ENCODE peak calls at places on chromosomes 2 and 18, in six cellular contexts. A, Z, J, N, G and E are unnamed samples.

GRCh38 chr2:179226203-179226960 is 38.2 kb downstream of the SESTD1 start:
- DNase-seq in J (peak), Z (no peak), N (no peak), G (no peak), A (no peak), E (no peak)

GRCh38 chr2:10911291-10912075 is at the start of gene KCNF1:
- DNase-seq in G (peak), A (no peak), N (peak), Z (no peak), J (peak), E (no peak)

GRCh38 chr18:11577271-11578112 is 31.9 kb upstream of the SLC35G4 start:
- DNase-seq in N (peak), A (no peak), Z (no peak), G (no peak), J (no peak), E (peak)

GRCh38 chr2:12177052-12177994 is 430.9 kb downstream of the LPIN1 start:
- DNase-seq in J (no peak), G (no peak), N (peak), A (peak), Z (no peak), E (no peak)

GRCh38 chr2:981759-982158 is 31.1 kb downstream of the SNTG2 start:
- DNase-seq in G (no peak), N (no peak), A (no peak), J (no peak), Z (no peak), E (no peak)

GRCh38 chr2:58667137-58667774 is 426.1 kb upstream of the FANCL start:
- DNase-seq in Z (no peak), N (no peak), J (no peak), A (peak), G (no peak), E (no peak)

GRCh38 chr2:176094307-176094706 is 1.8 kb downstream of the HOXD13 start:
- DNase-seq in Z (no peak), G (no peak), A (no peak), J (no peak), N (no peak), E (no peak)

GRCh38 chr2:3435440-3435839 is 55.9 kb downstream of the TRAPPC12 start:
- DNase-seq in A (no peak), G (no peak), J (no peak), N (no peak), Z (no peak), E (no peak)

GRCh38 chr2:196453613-196454047 is 185.9 kb upstream of the CCDC150 start:
- DNase-seq in J (peak), A (peak), N (peak), G (peak), Z (no peak), E (no peak)

GRCh38 chr2:152421521-152422367 is 86.8 kb downstream of the FMNL2 start:
- DNase-seq in G (peak), A (peak), Z (no peak), N (peak), J (peak), E (no peak)

GRCh38 chr2:145750074-145750473 is 1230.2 kb upstream of the ZEB2 start:
- DNase-seq in N (no peak), J (no peak), Z (no peak), G (no peak), A (peak), E (no peak)

GRCh38 chr2:150075831-150076230 is 411.6 kb downstream of the RND3 start:
- DNase-seq in N (no peak), J (no peak), Z (no peak), G (no peak), A (no peak), E (no peak)